ENCODE peak calls at places on chromosomes 4 and X, in four cellular contexts. One of them, this sample, is unnamed.

GRCh38 chr4:120893314-120893713 is 29.2 kb downstream of the PRDM5 start:
- DNase-seq in head of caudate nucleus: no peak
- DNase-seq in H7: no peak
- DNase-seq in GM18507: no peak
- DNase-seq in this sample: no peak

GRCh38 chr4:72679666-72680065 is 110.6 kb upstream of the ADAMTS3 start:
- DNase-seq in H7: no peak
- DNase-seq in head of caudate nucleus: no peak
- DNase-seq in GM18507: no peak
- DNase-seq in this sample: no peak

GRCh38 chr4:125994024-125994423 is 679.3 kb downstream of the FAT4 start:
- DNase-seq in H7: no peak
- DNase-seq in GM18507: no peak
- DNase-seq in head of caudate nucleus: no peak
- DNase-seq in this sample: no peak

GRCh38 chr4:7658297-7659204 is 223.8 kb upstream of the PSAPL1 start:
- DNase-seq in GM18507: no peak
- DNase-seq in H7: no peak
- DNase-seq in head of caudate nucleus: no peak
- DNase-seq in this sample: no peak

GRCh38 chrX:9997041-9997440 is 29.9 kb downstream of the CLDN34 start:
- DNase-seq in head of caudate nucleus: no peak
- DNase-seq in GM18507: no peak
- DNase-seq in H7: no peak
- DNase-seq in this sample: no peak

GRCh38 chr4:101806914-101807313 is 16.4 kb downstream of the BANK1 start:
- DNase-seq in head of caudate nucleus: no peak
- DNase-seq in H7: no peak
- DNase-seq in GM18507: peak
- DNase-seq in this sample: no peak

GRCh38 chr4:155964016-155964891 is 10.6 kb upstream of the CTSO start:
- DNase-seq in head of caudate nucleus: no peak
- DNase-seq in H7: no peak
- DNase-seq in GM18507: no peak
- DNase-seq in this sample: no peak

GRCh38 chr4:169485791-169486742 is 126.3 kb downstream of the NEK1 start:
- DNase-seq in H7: peak
- DNase-seq in head of caudate nucleus: peak
- DNase-seq in GM18507: peak
- DNase-seq in this sample: no peak

GRCh38 chr4:126748736-126749135 is 884.0 kb upstream of the INTU start:
- DNase-seq in GM18507: no peak
- DNase-seq in H7: no peak
- DNase-seq in head of caudate nucleus: no peak
- DNase-seq in this sample: no peak

GRCh38 chrX:106341823-106342222 is 173.7 kb downstream of the PWWP3B start:
- DNase-seq in H7: no peak
- DNase-seq in head of caudate nucleus: no peak
- DNase-seq in GM18507: no peak
- DNase-seq in this sample: no peak

GRCh38 chr4:52957791-52958190 is 95.7 kb downstream of the RASL11B start:
- DNase-seq in GM18507: no peak
- DNase-seq in H7: no peak
- DNase-seq in head of caudate nucleus: no peak
- DNase-seq in this sample: no peak

GRCh38 chr4:147833254-147833653 is 101.4 kb downstream of the ARHGAP10 start:
- DNase-seq in GM18507: no peak
- DNase-seq in head of caudate nucleus: no peak
- DNase-seq in H7: no peak
- DNase-seq in this sample: no peak

GRCh38 chrX:43845776-43846175 is 36.5 kb downstream of the MAOB start:
- DNase-seq in GM18507: no peak
- DNase-seq in H7: no peak
- DNase-seq in head of caudate nucleus: no peak
- DNase-seq in this sample: no peak

GRCh38 chrX:40267334-40268118 is 169.8 kb upstream of the BCOR start:
- DNase-seq in GM18507: peak
- DNase-seq in head of caudate nucleus: no peak
- DNase-seq in H7: peak
- DNase-seq in this sample: peak

GRCh38 chr4:31674313-31674947 is 954.3 kb downstream of the PCDH7 start:
- DNase-seq in H7: peak
- DNase-seq in GM18507: no peak
- DNase-seq in head of caudate nucleus: no peak
- DNase-seq in this sample: no peak

GRCh38 chr4:143253156-143253555 is 68.4 kb downstream of the USP38 start:
- DNase-seq in GM18507: no peak
- DNase-seq in head of caudate nucleus: no peak
- DNase-seq in H7: no peak
- DNase-seq in this sample: no peak

GRCh38 chrX:105533951-105534350 is 288.4 kb upstream of the NRK start:
- DNase-seq in GM18507: no peak
- DNase-seq in H7: no peak
- DNase-seq in head of caudate nucleus: no peak
- DNase-seq in this sample: no peak

GRCh38 chrX:17860811-17861495 is at the start of gene RAI2:
- DNase-seq in H7: peak
- DNase-seq in GM18507: no peak
- DNase-seq in head of caudate nucleus: no peak
- DNase-seq in this sample: peak

GRCh38 chr4:183349673-183350072 is 27.4 kb upstream of the CLDN24 start:
- DNase-seq in H7: no peak
- DNase-seq in head of caudate nucleus: no peak
- DNase-seq in GM18507: no peak
- DNase-seq in this sample: no peak

GRCh38 chr4:145132521-145133098 is 34.5 kb downstream of the ABCE1 start:
- DNase-seq in head of caudate nucleus: no peak
- DNase-seq in GM18507: peak
- DNase-seq in H7: no peak
- DNase-seq in this sample: no peak

GRCh38 chr4:11614426-11614825 is 185.7 kb upstream of the HS3ST1 start:
- DNase-seq in head of caudate nucleus: no peak
- DNase-seq in GM18507: no peak
- DNase-seq in H7: no peak
- DNase-seq in this sample: no peak

GRCh38 chr4:123418486-123418931 is 21.9 kb downstream of the SPRY1 start:
- DNase-seq in H7: peak
- DNase-seq in head of caudate nucleus: no peak
- DNase-seq in GM18507: no peak
- DNase-seq in this sample: no peak

GRCh38 chrX:10175317-10175871 is 18.6 kb downstream of the CLCN4 start:
- DNase-seq in head of caudate nucleus: no peak
- DNase-seq in H7: no peak
- DNase-seq in GM18507: no peak
- DNase-seq in this sample: no peak